ENCODE peak calls at places on chromosome 15, in seven cellular contexts. K, N, E, B, S, C and O are unnamed samples.

GRCh38 chr15:75723171-75723846 is 10.7 kb upstream of the CSPG4 start:
- DNase-seq in K (no peak), N (no peak), E (no peak), B (no peak), S (no peak), C (no peak), O (no peak)

GRCh38 chr15:92914103-92914499 is 14.0 kb downstream of the CHD2 start:
- DNase-seq in K (no peak), N (no peak), E (no peak), B (no peak), S (no peak), C (no peak), O (no peak)

GRCh38 chr15:101066501-101067408 is 147.6 kb downstream of the LRRK1 start:
- DNase-seq in K (peak; percentile 13), N (no peak), E (no peak), B (no peak), S (no peak), C (no peak), O (no peak)

GRCh38 chr15:80003171-80003570 is 32.2 kb upstream of the BCL2A1 start:
- DNase-seq in K (no peak), N (no peak), E (no peak), B (no peak), S (no peak), C (no peak), O (peak; percentile 81)

GRCh38 chr15:79721256-79721655 is 175.6 kb downstream of the MTHFS start:
- DNase-seq in K (no peak), N (no peak), E (no peak), B (no peak), S (no peak), C (no peak), O (no peak)

GRCh38 chr15:79394231-79394630 is 37.9 kb upstream of the MINAR1 start:
- DNase-seq in K (no peak), N (no peak), E (no peak), B (no peak), S (no peak), C (no peak), O (no peak)

GRCh38 chr15:51751687-51752683 is 588 bp downstream of the TMOD2 start:
- DNase-seq in K (peak; percentile 45), N (peak; percentile 33), E (peak; percentile 42), B (no peak), S (peak; percentile 36), C (no peak), O (peak; percentile 50)

GRCh38 chr15:52523192-52523591 is 5.5 kb downstream of the MYO5A start:
- DNase-seq in K (no peak), N (no peak), E (no peak), B (no peak), S (no peak), C (no peak), O (no peak)

GRCh38 chr15:68354923-68355322 is 77.0 kb downstream of the ITGA11 start:
- DNase-seq in K (no peak), N (no peak), E (peak; percentile 76), B (no peak), S (peak; percentile 66), C (no peak), O (no peak)

GRCh38 chr15:41350057-41350717 is 17.5 kb downstream of the NUSAP1 start:
- DNase-seq in K (no peak), N (no peak), E (no peak), B (no peak), S (no peak), C (no peak), O (no peak)

DNA sequence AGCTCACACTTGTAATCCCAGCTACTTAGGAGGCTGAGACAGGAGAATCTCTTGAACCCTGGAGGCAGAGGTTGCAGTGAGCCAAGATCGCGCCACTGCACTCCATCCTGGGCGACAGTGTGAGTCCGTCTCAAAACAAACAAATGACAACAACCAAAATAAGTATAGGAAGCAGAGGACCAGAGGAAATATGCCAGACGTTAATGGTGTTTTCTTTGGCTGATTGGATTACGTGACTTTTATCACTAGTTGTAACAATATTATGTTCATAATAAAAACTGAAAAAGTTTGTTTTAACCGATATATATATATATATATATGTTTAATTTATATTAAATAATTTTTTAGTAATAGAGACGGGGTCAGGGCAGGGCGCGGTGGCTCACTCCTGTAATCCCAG is 21.7 kb downstream of the NUSAP1 start:
- DNase-seq in K (no peak), N (no peak), E (no peak), B (no peak), S (no peak), C (no peak), O (no peak)
- TF ChIP-seq POLR2A in K (no peak), N (no peak), E (no peak), B (no peak), S (no peak), C (no peak), O (no peak)

DNA sequence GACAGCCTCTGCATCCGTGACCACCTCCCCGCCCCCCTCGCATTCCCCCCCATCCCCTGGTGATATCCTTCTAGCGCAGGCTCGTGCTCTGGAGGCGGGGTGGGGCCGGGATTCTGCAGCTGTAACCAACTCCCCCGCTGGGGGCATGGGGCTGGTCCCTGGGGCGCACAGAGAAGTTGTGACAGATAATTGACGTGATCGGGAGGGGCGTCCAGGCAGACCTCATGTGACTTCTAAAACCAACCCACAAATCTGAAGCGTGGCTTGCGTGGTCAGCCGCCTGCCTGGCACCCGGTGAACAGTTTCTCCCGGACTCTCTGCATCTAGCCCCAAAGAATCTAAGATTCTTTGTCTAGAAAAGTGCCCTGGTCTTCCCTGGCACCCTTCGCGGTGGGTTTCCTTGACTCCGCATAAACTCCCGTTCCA is 100.6 kb upstream of the IGF1R start:
- DNase-seq in K (no peak), N (no peak), E (no peak), B (peak; percentile 33), S (peak; percentile 30), C (no peak), O (peak; percentile 45)
- H3K27ac ChIP-seq in K (peak overlapping the region; percentile 83), N (peak overlapping the region; percentile 83), E (peak overlapping the region; percentile 79), B (peak overlapping the region; percentile 1), S (peak overlapping the region; percentile 85), C (peak overlapping the region; percentile 59), O (peak overlapping the region; percentile 84)

GRCh38 chr15:90769375-90769774 is 52.2 kb downstream of the BLM start:
- DNase-seq in K (no peak), N (no peak), E (no peak), B (no peak), S (no peak), C (no peak), O (no peak)

GRCh38 chr15:90780916-90781315 is 63.8 kb downstream of the BLM start:
- DNase-seq in K (no peak), N (no peak), E (no peak), B (no peak), S (no peak), C (no peak), O (no peak)

GRCh38 chr15:90773485-90773884 is 56.3 kb downstream of the BLM start:
- DNase-seq in K (no peak), N (no peak), E (no peak), B (no peak), S (no peak), C (no peak), O (no peak)

DNA sequence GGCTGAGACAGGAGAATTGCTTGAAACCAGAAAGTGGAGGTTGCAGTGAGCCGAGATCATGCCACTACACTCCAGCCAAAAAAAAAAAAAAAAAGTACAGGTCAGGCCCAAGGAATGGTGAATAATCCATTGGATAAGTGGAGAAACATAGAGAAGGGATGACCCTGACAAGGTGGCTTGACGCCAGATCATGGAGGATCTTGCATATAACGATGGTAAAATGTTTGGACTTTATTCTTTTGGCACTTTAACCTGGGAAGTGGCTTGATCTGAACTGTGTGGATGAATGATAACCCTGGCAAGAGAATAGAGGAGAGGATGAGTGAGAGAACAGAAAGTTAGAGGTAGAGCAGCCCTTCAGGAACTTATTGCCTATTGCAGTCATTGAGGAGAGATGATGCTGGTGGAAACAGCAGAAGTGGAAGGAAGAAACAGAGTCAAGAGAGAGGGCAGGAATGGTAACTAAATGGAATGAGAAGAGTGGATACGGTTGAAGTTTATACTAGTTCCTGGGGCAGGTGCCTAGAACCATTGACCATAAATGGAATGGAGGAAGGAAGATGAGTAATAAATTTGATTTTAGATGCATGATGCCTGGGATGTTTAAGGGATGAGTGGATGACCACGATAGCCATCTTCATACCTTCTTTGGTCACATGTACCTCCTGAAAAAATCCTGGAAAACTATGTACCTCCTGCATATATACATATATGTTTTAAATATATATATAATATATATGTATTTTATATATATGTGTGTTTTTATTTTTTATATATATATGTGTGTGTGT is 57.8 kb downstream of the BLM start:
- DNase-seq in K (no peak), N (no peak), E (peak; percentile 25), B (no peak), S (no peak), C (no peak), O (no peak)
- H3K4me3 ChIP-seq in K (no peak overlapping the region), N (no peak overlapping the region), E (no peak overlapping the region), B (no peak overlapping the region), S (no peak overlapping the region), C (no peak overlapping the region), O (no peak overlapping the region)

GRCh38 chr15:43516801-43517353 is 531 bp upstream of the MAP1A start:
- DNase-seq in K (no peak), N (no peak), E (no peak), B (no peak), S (no peak), C (no peak), O (no peak)
- TF ChIP-seq POLR2A in K (no peak), N (no peak), E (no peak), B (no peak), S (no peak), C (no peak), O (no peak)

GRCh38 chr15:50053457-50053856 is 65.6 kb downstream of the ATP8B4 start:
- DNase-seq in K (no peak), N (no peak), E (no peak), B (no peak), S (no peak), C (no peak), O (no peak)

GRCh38 chr15:50059203-50059772 is 59.7 kb downstream of the ATP8B4 start:
- DNase-seq in K (no peak), N (no peak), E (no peak), B (no peak), S (no peak), C (no peak), O (no peak)

GRCh38 chr15:50051811-50052419 is 67.1 kb downstream of the ATP8B4 start:
- DNase-seq in K (peak; percentile 45), N (no peak), E (peak; percentile 49), B (peak; percentile 88), S (peak; percentile 60), C (no peak), O (peak; percentile 78)

GRCh38 chr15:50058231-50058630 is 60.8 kb downstream of the ATP8B4 start:
- DNase-seq in K (no peak), N (no peak), E (no peak), B (no peak), S (no peak), C (no peak), O (no peak)

GRCh38 chr15:50055333-50056278 is 63.4 kb downstream of the ATP8B4 start:
- DNase-seq in K (no peak), N (no peak), E (no peak), B (peak; percentile 60), S (no peak), C (no peak), O (peak; percentile 23)
- H3K27ac ChIP-seq in K (no peak overlapping the region), N (peak overlapping the region; percentile 66), E (no peak overlapping the region), B (peak overlapping the region; percentile 94), S (peak overlapping the region; percentile 75), C (peak overlapping the region; percentile 84), O (peak overlapping the region; percentile 80)

DNA sequence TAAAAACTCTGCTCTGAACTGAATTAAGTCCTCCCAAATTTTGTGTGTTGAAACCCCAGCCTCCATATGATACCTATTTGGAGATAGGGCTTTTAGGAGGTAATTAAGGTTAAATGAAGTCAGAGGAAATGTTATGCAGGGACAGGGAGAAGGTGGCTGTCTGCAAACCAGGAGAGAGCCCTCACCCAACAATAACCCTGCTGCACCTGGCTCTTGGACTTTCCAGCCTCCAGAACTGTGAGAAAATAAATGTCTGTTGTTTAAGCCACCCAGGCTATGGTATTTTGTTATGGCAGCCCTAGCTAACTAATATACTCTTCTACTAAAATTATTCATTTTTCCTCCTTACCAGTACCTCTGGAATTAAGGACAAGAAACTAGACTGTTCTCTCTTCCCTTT is 79.5 kb downstream of the MEIS2 start:
- DNase-seq in K (no peak), N (no peak), E (no peak), B (no peak), S (no peak), C (no peak), O (no peak)
- H3K4me3 ChIP-seq in K (no peak overlapping the region), N (no peak overlapping the region), E (no peak overlapping the region), B (no peak overlapping the region), S (no peak overlapping the region), C (no peak overlapping the region), O (no peak overlapping the region)